ENCODE peak calls at places on chromosomes 11 and 22, in nine cellular contexts. Y is fibroblast of mammary gland, G is cardiac muscle cell, Q is keratinocyte, I is AG04449, U is cardiac fibroblast, A is MM.1S, F is brain microvascular endothelial cell, P is HepG2. Z is an unnamed sample.

GRCh38 chr11:88250566-88251080 is 75.4 kb upstream of the RAB38 start:
- DNase-seq in F (no peak), Q (no peak), I (no peak), U (no peak), G (no peak), P (no peak), Y (no peak), A (no peak), Z (no peak)

GRCh38 chr11:44484211-44484610 is 81.3 kb upstream of the CD82 start:
- DNase-seq in A (no peak), F (no peak), I (no peak), G (peak), Y (peak), P (peak), Q (no peak), U (peak), Z (no peak)

GRCh38 chr22:19035474-19036228 is 86.6 kb downstream of the DGCR2 start:
- DNase-seq in G (peak), Q (no peak), P (no peak), A (no peak), F (no peak), I (no peak), U (peak), Y (no peak), Z (no peak)

GRCh38 chr22:39024923-39025322 is 4.0 kb downstream of the APOBEC3D start:
- DNase-seq in F (no peak), G (no peak), A (peak), Q (no peak), I (no peak), U (no peak), P (no peak), Y (no peak), Z (no peak)

GRCh38 chr11:62604460-62605130 is 2.9 kb upstream of the MTA2 start:
- DNase-seq in G (peak), I (no peak), A (no peak), Q (no peak), P (peak), U (no peak), Y (no peak), F (no peak), Z (no peak)

GRCh38 chr22:25762147-25762546 is 20.2 kb downstream of the MYO18B start:
- DNase-seq in P (peak), I (no peak), U (no peak), Q (no peak), G (peak), Y (no peak), F (no peak), A (no peak), Z (no peak)

GRCh38 chr11:61840371-61840770 is 12.3 kb downstream of the FADS2 start:
- DNase-seq in Y (no peak), A (no peak), G (no peak), U (no peak), P (no peak), F (no peak), Q (no peak), I (no peak), Z (no peak)

GRCh38 chr11:44622721-44623258 is 57.3 kb downstream of the CD82 start:
- DNase-seq in I (no peak), Y (no peak), G (no peak), F (no peak), P (no peak), U (no peak), Q (no peak), A (no peak), Z (no peak)

GRCh38 chr11:75582461-75582934 is 20.4 kb downstream of the SERPINH1 start:
- DNase-seq in U (no peak), Q (no peak), P (no peak), Y (no peak), F (no peak), A (no peak), G (no peak), I (no peak), Z (no peak)

GRCh38 chr11:44848203-44848962 is 102.3 kb downstream of the TP53I11 start:
- DNase-seq in U (no peak), Y (no peak), G (no peak), F (no peak), P (no peak), Q (no peak), A (no peak), I (no peak), Z (no peak)

GRCh38 chr11:100563541-100564280 is 123.4 kb upstream of the ARHGAP42 start:
- DNase-seq in I (no peak), U (no peak), Y (peak), G (no peak), Q (no peak), A (no peak), F (no peak), P (no peak), Z (no peak)

GRCh38 chr22:29820941-29821789 is 16.9 kb downstream of the ASCC2 start:
- DNase-seq in G (peak), U (peak), I (peak), P (peak), Q (peak), F (peak), Y (peak), A (no peak), Z (peak)

GRCh38 chr11:131079036-131079435 is 162.8 kb upstream of the SNX19 start:
- DNase-seq in Q (no peak), Y (peak), F (no peak), I (no peak), U (no peak), G (no peak), P (no peak), A (no peak), Z (no peak)

GRCh38 chr11:7896026-7896785 is 34.9 kb downstream of the OR10A6 start:
- DNase-seq in U (no peak), A (no peak), G (no peak), Q (no peak), I (no peak), P (no peak), Y (no peak), F (no peak), Z (no peak)

GRCh38 chr11:77473001-77473800 is 693 bp downstream of the PAK1 start:
- DNase-seq in Q (no peak), Y (no peak), U (no peak), I (no peak), G (peak), P (no peak), A (peak), F (no peak), Z (no peak)

GRCh38 chr22:49212466-49212865 is 615.2 kb downstream of the BRD1 start:
- DNase-seq in I (no peak), A (no peak), P (no peak), Y (no peak), F (no peak), Q (no peak), G (no peak), U (no peak), Z (no peak)

GRCh38 chr11:33936745-33937612 is 45.1 kb upstream of the LMO2 start:
- DNase-seq in Q (no peak), A (no peak), P (no peak), U (peak), G (peak), Y (peak), F (peak), I (no peak), Z (peak)

GRCh38 chr11:11396290-11397042 is 43.4 kb upstream of the CSNK2A3 start:
- DNase-seq in I (peak), Q (no peak), P (no peak), Y (peak), G (no peak), U (peak), F (peak), A (no peak), Z (peak)

GRCh38 chr11:106082096-106082495 is 4.6 kb downstream of the AASDHPPT start:
- DNase-seq in P (no peak), U (no peak), F (no peak), G (no peak), A (no peak), Q (no peak), I (no peak), Y (no peak), Z (no peak)

GRCh38 chr11:63737718-63738117 is 30.9 kb downstream of the ZFTA start:
- DNase-seq in U (no peak), F (no peak), P (peak), A (no peak), G (no peak), Q (no peak), I (no peak), Y (no peak), Z (no peak)

GRCh38 chr11:130042093-130042591 is 27.6 kb upstream of the APLP2 start:
- DNase-seq in F (peak), U (peak), P (peak), Y (peak), Q (no peak), G (no peak), I (peak), A (no peak), Z (peak)

GRCh38 chr11:65538232-65538914 is 13.5 kb downstream of the SCYL1 start:
- DNase-seq in U (no peak), A (no peak), G (no peak), P (no peak), Q (no peak), F (no peak), I (no peak), Y (no peak), Z (no peak)

GRCh38 chr11:66337103-66337899 is 1.1 kb upstream of the RIN1 start:
- DNase-seq in U (no peak), F (peak), P (no peak), I (no peak), G (no peak), A (no peak), Y (peak), Q (no peak), Z (no peak)

GRCh38 chr11:33065445-33066178 is 26.2 kb downstream of the TCP11L1 start:
- DNase-seq in F (peak), Q (no peak), P (peak), Y (peak), I (no peak), U (peak), G (peak), A (peak), Z (peak)

GRCh38 chr22:45242778-45243191 is 2.1 kb upstream of the KIAA0930 start:
- DNase-seq in U (peak), I (no peak), P (peak), Q (no peak), G (no peak), A (no peak), Y (peak), F (no peak), Z (no peak)

GRCh38 chr11:35618497-35619029 is 303 bp downstream of the FJX1 start:
- DNase-seq in F (no peak), I (no peak), G (peak), A (peak), Y (peak), U (peak), Q (no peak), P (no peak), Z (no peak)

GRCh38 chr11:113989381-113989780 is 14.5 kb downstream of the HTR3A start:
- DNase-seq in F (no peak), I (no peak), A (no peak), Y (no peak), P (no peak), G (no peak), U (no peak), Q (no peak), Z (no peak)

GRCh38 chr11:109423114-109423859 is 1.3 kb downstream of the C11orf87 start:
- DNase-seq in P (no peak), F (peak), A (no peak), Q (no peak), Y (no peak), G (peak), I (no peak), U (peak), Z (no peak)

GRCh38 chr11:130442728-130443127 is 5.7 kb upstream of the ADAMTS15 start:
- DNase-seq in Q (no peak), A (no peak), I (no peak), P (no peak), Y (peak), G (no peak), U (no peak), F (no peak), Z (no peak)

GRCh38 chr11:125494987-125495725 is 909 bp downstream of the FEZ1 start:
- DNase-seq in A (no peak), F (no peak), P (no peak), G (peak), U (peak), Q (no peak), Y (peak), I (no peak), Z (no peak)

GRCh38 chr22:29344137-29344536 is 28.6 kb upstream of the RASL10A start:
- DNase-seq in Q (peak), P (peak), A (no peak), I (peak), U (peak), Y (peak), F (peak), G (peak), Z (peak)

GRCh38 chr11:47406896-47407745 is 1.3 kb upstream of the SLC39A13 start:
- DNase-seq in F (no peak), G (no peak), A (peak), U (no peak), P (no peak), Q (no peak), I (no peak), Y (no peak), Z (no peak)

GRCh38 chr22:36755316-36755715 is 20.6 kb downstream of the IFT27 start:
- DNase-seq in Y (no peak), A (no peak), F (no peak), I (no peak), P (no peak), U (no peak), G (no peak), Q (no peak), Z (no peak)

GRCh38 chr11:10650630-10651029 is 42.9 kb downstream of the IRAG1 start:
- DNase-seq in Y (no peak), P (no peak), I (no peak), A (no peak), F (no peak), Q (no peak), U (no peak), G (no peak), Z (no peak)

GRCh38 chr11:64862914-64863313 is 15.5 kb downstream of the EHD1 start:
- DNase-seq in Y (no peak), F (no peak), G (no peak), P (no peak), U (peak), I (no peak), A (no peak), Q (no peak), Z (no peak)

GRCh38 chr22:42299586-42300285 is 29.3 kb upstream of the TCF20 start:
- DNase-seq in Y (no peak), P (no peak), G (peak), A (peak), I (no peak), U (no peak), Q (no peak), F (no peak), Z (no peak)

GRCh38 chr11:121100943-121101342 is at the start of gene TECTA:
- DNase-seq in P (no peak), F (no peak), U (no peak), A (no peak), Q (no peak), I (no peak), Y (no peak), G (no peak), Z (no peak)

GRCh38 chr11:121099885-121100284 is 1.2 kb upstream of the TECTA start:
- DNase-seq in P (no peak), Y (peak), U (peak), G (no peak), I (no peak), Q (no peak), F (no peak), A (no peak), Z (no peak)

GRCh38 chr11:121104223-121104831 is 3.3 kb downstream of the TECTA start:
- DNase-seq in F (no peak), A (no peak), U (no peak), P (no peak), G (no peak), Y (no peak), Q (no peak), I (no peak), Z (no peak)

GRCh38 chr11:121095561-121095960 is 5.5 kb upstream of the TECTA start:
- DNase-seq in Q (no peak), A (no peak), U (no peak), Y (no peak), P (no peak), G (no peak), I (no peak), F (no peak), Z (no peak)

DNA sequence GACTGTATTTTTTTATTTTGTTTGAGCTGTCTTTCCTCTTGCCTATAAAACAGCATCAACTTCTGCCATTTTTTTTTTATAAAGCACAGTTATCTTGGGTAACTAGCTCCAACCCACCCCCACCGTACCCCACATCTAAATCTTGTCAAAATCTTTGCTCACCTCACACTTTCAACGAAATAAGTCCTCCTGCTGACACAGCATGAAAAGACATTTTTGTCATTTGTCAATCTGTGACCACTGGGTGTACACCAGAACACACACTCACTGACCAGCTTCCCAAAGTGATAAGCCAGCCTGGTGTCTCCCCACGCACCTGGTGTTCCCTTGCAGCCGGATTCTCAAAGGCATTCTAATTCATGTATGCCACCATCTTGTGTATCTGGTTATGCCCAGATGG is 1.7 kb upstream of the TECTA start:
- DNase-seq in A (no peak), G (no peak), Q (no peak), P (no peak), I (no peak), U (no peak), Y (no peak), F (no peak), Z (no peak)
- H3K4me3 ChIP-seq in A (no peak), G (no peak), Q (no peak), P (no peak), I (no peak), U (no peak), Y (no peak), F (no peak), Z (no peak)

GRCh38 chr22:17137861-17138425 is 16.8 kb upstream of the TMEM121B start:
- DNase-seq in A (no peak), Y (no peak), Q (no peak), U (no peak), G (no peak), P (no peak), I (no peak), F (no peak), Z (no peak)

GRCh38 chr22:17137226-17137625 is 16.1 kb upstream of the TMEM121B start:
- DNase-seq in A (no peak), P (no peak), Q (no peak), I (no peak), F (no peak), Y (no peak), U (no peak), G (no peak), Z (no peak)

GRCh38 chr22:17138451-17139042 is 17.4 kb upstream of the TMEM121B start:
- DNase-seq in I (no peak), P (no peak), F (no peak), A (no peak), U (no peak), G (peak), Q (no peak), Y (no peak), Z (no peak)

GRCh38 chr22:17140826-17141771 is 18.0 kb downstream of the HDHD5 start:
- DNase-seq in Y (no peak), P (no peak), F (no peak), Q (no peak), A (no peak), U (no peak), I (no peak), G (no peak), Z (no peak)

GRCh38 chr22:17140022-17140421 is 18.9 kb upstream of the TMEM121B start:
- DNase-seq in F (no peak), Q (no peak), A (no peak), G (peak), I (no peak), Y (no peak), U (no peak), P (no peak), Z (no peak)
- TF ChIP-seq CTCF in F (no peak), Q (no peak), A (no peak), G (no peak), I (no peak), Y (no peak), U (no peak), P (no peak), Z (no peak)

GRCh38 chr11:116680349-116681125 is 92.2 kb downstream of the BUD13 start:
- DNase-seq in Y (no peak), F (no peak), A (no peak), G (no peak), I (no peak), Q (no peak), P (no peak), U (no peak), Z (no peak)
- H3K4me3 ChIP-seq in Y (no peak), F (no peak), A (no peak), G (no peak), I (no peak), Q (no peak), P (no peak), U (no peak), Z (no peak)

GRCh38 chr11:19814421-19814820 is 101.8 kb downstream of the NAV2 start:
- DNase-seq in U (no peak), A (no peak), P (no peak), Y (no peak), I (no peak), G (no peak), F (no peak), Q (no peak), Z (no peak)
- TF ChIP-seq CTCF in U (no peak), A (no peak), P (peak), Y (no peak), I (no peak), G (peak), F (peak), Q (peak), Z (peak)

GRCh38 chr11:70109903-70110302 is 31.8 kb downstream of the ANO1 start:
- DNase-seq in Y (no peak), U (no peak), Q (no peak), G (no peak), I (no peak), A (no peak), P (no peak), F (no peak), Z (no peak)

GRCh38 chr11:70109006-70109405 is 30.9 kb downstream of the ANO1 start:
- DNase-seq in F (peak), G (no peak), Y (no peak), U (no peak), A (no peak), Q (no peak), I (no peak), P (no peak), Z (peak)

GRCh38 chr11:70110538-70111055 is 32.5 kb downstream of the ANO1 start:
- DNase-seq in Q (no peak), U (no peak), A (no peak), Y (no peak), I (no peak), G (no peak), F (no peak), P (no peak), Z (no peak)

GRCh38 chr11:70111269-70112016 is 33.3 kb downstream of the ANO1 start:
- DNase-seq in U (peak), F (peak), Q (no peak), G (peak), P (peak), A (no peak), Y (no peak), I (peak), Z (peak)

GRCh38 chr11:70112017-70112434 is 33.9 kb downstream of the ANO1 start:
- DNase-seq in Q (no peak), P (no peak), A (no peak), U (no peak), G (peak), F (no peak), I (no peak), Y (no peak), Z (no peak)
- H3K4me3 ChIP-seq in Q (no peak), P (no peak), A (no peak), U (no peak), G (no peak), F (no peak), I (no peak), Y (no peak), Z (no peak)

Z was measured in astrocyte of the cerebellum.